ENCODE peak calls at places on chromosomes 1 and 21, in four cellular contexts. N is K562, E is A549, Z is HepG2. X is an unnamed sample.

GRCh38 chr1:181100015-181100905 is 11.8 kb downstream of the IER5 start:
- DNase-seq in Z (peak), N (peak), E (no peak), X (no peak)

GRCh38 chr1:9294440-9294773 is 1.7 kb downstream of the SPSB1 start:
- DNase-seq in N (no peak), Z (peak), E (no peak), X (no peak)

GRCh38 chr1:173581384-173582078 is 21.3 kb downstream of the SLC9C2 start:
- DNase-seq in E (no peak), Z (no peak), N (no peak), X (no peak)

GRCh38 chr21:25643486-25643885 is 4.4 kb downstream of the JAM2 start:
- DNase-seq in N (no peak), Z (no peak), E (no peak), X (no peak)

GRCh38 chr1:210262167-210262896 is 29.7 kb downstream of the SERTAD4 start:
- DNase-seq in Z (peak), E (no peak), N (no peak), X (no peak)

GRCh38 chr1:246032984-246033383 is 474.1 kb downstream of the SMYD3 start:
- DNase-seq in E (no peak), N (no peak), Z (no peak), X (no peak)

GRCh38 chr1:45892068-45892785 is 88.8 kb downstream of the MAST2 start:
- DNase-seq in Z (peak), E (peak), N (no peak), X (no peak)

GRCh38 chr1:20080441-20081330 is 10.7 kb downstream of the PLA2G5 start:
- DNase-seq in Z (no peak), N (no peak), E (no peak), X (no peak)

GRCh38 chr1:209062863-209063262 is 520.7 kb upstream of the CAMK1G start:
- DNase-seq in Z (no peak), E (no peak), N (no peak), X (no peak)

GRCh38 chr21:35102488-35103407 is 53.6 kb upstream of the RUNX1 start:
- DNase-seq in N (peak), E (no peak), Z (peak), X (no peak)

GRCh38 chr1:172383541-172383940 is 36.9 kb upstream of the C1orf105 start:
- DNase-seq in Z (no peak), E (no peak), N (no peak), X (no peak)

GRCh38 chr1:1142844-1143243 is 27.0 kb upstream of the C1orf159 start:
- DNase-seq in E (no peak), N (no peak), Z (no peak), X (no peak)

GRCh38 chr1:110135268-110136065 is 14.8 kb upstream of the SLC6A17 start:
- DNase-seq in Z (no peak), E (no peak), N (no peak), X (no peak)

GRCh38 chr21:16330340-16331319 is 600.8 kb downstream of the USP25 start:
- DNase-seq in Z (peak), E (peak), N (no peak), X (no peak)

GRCh38 chr1:226404063-226404903 is 3.6 kb downstream of the PARP1 start:
- DNase-seq in E (no peak), Z (peak), N (no peak), X (no peak)

GRCh38 chr1:101820080-101820479 is 176.6 kb downstream of the OLFM3 start:
- DNase-seq in N (no peak), E (no peak), Z (peak), X (no peak)

GRCh38 chr1:10033359-10033845 is 644 bp downstream of the UBE4B start:
- DNase-seq in N (peak), Z (peak), E (peak), X (no peak)

GRCh38 chr1:5917281-5917590 is 75.0 kb downstream of the NPHP4 start:
- DNase-seq in E (no peak), Z (no peak), N (no peak), X (peak)

GRCh38 chr1:157678721-157679120 is 21.8 kb downstream of the FCRL3 start:
- DNase-seq in N (no peak), E (no peak), Z (no peak), X (no peak)

GRCh38 chr1:218171302-218171893 is 113.7 kb upstream of the RRP15 start:
- DNase-seq in Z (peak), N (no peak), E (peak), X (no peak)

GRCh38 chr1:81878538-81878937 is 77.8 kb downstream of the ADGRL2 start:
- DNase-seq in E (no peak), Z (no peak), N (no peak), X (no peak)

GRCh38 chr21:30480145-30480544 is at the start of gene KRTAP19-1:
- DNase-seq in N (no peak), E (no peak), Z (no peak), X (no peak)

GRCh38 chr1:93200714-93201113 is 20.2 kb downstream of the CCDC18 start:
- DNase-seq in N (no peak), Z (peak), E (no peak), X (no peak)

GRCh38 chr1:180633092-180634045 is 1.5 kb downstream of the XPR1 start:
- DNase-seq in E (no peak), N (no peak), Z (no peak), X (no peak)

DNA sequence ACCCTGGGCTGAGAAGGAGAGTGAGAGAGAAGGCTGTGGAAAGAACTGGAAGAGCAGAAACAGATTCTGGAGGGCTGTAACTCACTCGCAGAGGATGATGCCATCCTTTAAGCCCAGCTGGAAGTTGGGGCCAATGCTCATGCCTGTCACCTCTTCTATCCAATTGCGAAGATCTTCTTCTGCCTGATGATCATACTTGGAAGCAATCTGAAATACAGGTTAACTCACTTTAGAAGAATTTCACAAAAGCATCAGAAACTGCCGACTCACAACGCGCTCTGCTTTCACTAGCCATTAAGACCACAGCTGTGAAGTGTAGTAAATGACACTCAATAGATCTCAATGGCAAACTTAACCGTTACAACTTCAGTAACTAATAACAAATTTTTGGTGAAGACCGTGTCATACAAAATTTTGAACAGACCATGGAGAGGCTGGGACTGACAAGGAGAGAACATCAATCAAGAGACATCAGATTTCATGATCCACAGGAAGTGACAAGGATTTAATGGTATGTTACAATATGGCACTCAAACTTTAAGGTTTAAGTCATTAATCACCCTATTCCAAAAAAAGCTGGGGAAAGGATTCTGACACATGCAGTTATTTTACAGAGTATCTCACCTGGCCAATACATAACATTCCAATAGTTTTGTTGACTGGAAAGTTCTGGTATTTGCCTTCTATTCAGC is 23.4 kb downstream of the CNN3 start:
- DNase-seq in N (no peak), Z (no peak), E (no peak), X (no peak)
- H3K27ac ChIP-seq in N (no peak), Z (no peak), E (peak), X (no peak)

GRCh38 chr1:240602189-240602588 is 9.8 kb downstream of the GREM2 start:
- DNase-seq in Z (no peak), N (no peak), E (no peak), X (no peak)
- TF ChIP-seq MAFK in Z (no peak), N (no peak), E (no peak), X (no peak)

GRCh38 chr1:26336477-26337205 is 17.3 kb downstream of the CRYBG2 start:
- DNase-seq in Z (no peak), N (peak), E (peak), X (peak)
- TF ChIP-seq EP300 in Z (no peak), N (peak), E (no peak), X (no peak)

GRCh38 chr1:22643381-22643780 is at the start of gene C1QC:
- DNase-seq in N (no peak), E (no peak), Z (no peak), X (no peak)
- H3K27ac ChIP-seq in N (no peak), E (no peak), Z (no peak), X (no peak)

GRCh38 chr1:15737324-15738319 is 1.6 kb downstream of the SLC25A34 start:
- DNase-seq in Z (no peak), N (no peak), E (no peak), X (no peak)

GRCh38 chr1:15739745-15740144 is 2.6 kb upstream of the TMEM82 start:
- DNase-seq in Z (no peak), E (no peak), N (no peak), X (no peak)

GRCh38 chr1:15736666-15737229 is 690 bp downstream of the SLC25A34 start:
- DNase-seq in N (no peak), Z (no peak), E (no peak), X (no peak)

GRCh38 chr1:15739259-15739658 is 3.0 kb upstream of the TMEM82 start:
- DNase-seq in E (no peak), N (no peak), Z (no peak), X (no peak)

GRCh38 chr1:15738416-15739113 is 2.5 kb downstream of the SLC25A34 start:
- DNase-seq in E (no peak), Z (no peak), N (no peak), X (no peak)
- TF ChIP-seq MAFK in E (no peak), Z (no peak), N (no peak), X (no peak)

GRCh38 chr1:70504176-70504820 is 93.2 kb downstream of the CTH start:
- DNase-seq in Z (peak), E (no peak), N (peak), X (no peak)

GRCh38 chr1:70499695-70500094 is 88.6 kb downstream of the CTH start:
- DNase-seq in N (no peak), Z (no peak), E (no peak), X (no peak)

GRCh38 chr1:70509996-70510876 is 99.2 kb downstream of the CTH start:
- DNase-seq in N (peak), E (peak), Z (peak), X (no peak)

GRCh38 chr1:70503358-70503757 is 92.3 kb downstream of the CTH start:
- DNase-seq in E (no peak), Z (no peak), N (no peak), X (no peak)

GRCh38 chr1:70504821-70505193 is 93.7 kb downstream of the CTH start:
- DNase-seq in N (no peak), Z (no peak), E (no peak), X (no peak)
- TF ChIP-seq EP300 in N (no peak), Z (no peak), E (no peak), X (no peak)

GRCh38 chr1:206698990-206699586 is 14.4 kb downstream of the MAPKAPK2 start:
- DNase-seq in E (no peak), N (no peak), Z (no peak), X (no peak)
- H3K27ac ChIP-seq in E (peak), N (no peak), Z (peak), X (no peak)

DNA sequence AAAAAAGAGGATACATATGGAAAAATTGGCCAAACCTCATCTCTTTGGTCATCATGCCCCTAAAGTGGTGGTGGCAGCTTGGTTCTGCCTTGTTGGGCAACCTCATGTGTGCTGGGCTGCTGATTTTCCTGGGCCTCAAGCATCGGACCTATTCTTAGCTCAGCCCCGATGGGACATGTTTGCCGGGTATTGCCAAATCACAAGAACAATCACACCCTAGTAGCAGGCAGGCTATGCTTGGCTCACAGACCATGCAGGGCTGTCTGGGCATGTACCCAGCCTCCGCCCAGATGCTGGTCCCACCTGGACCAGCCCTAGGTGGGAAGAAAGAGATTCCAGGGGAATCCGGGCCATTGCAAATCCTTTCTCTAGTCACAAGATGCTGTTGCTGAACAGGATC is 189.4 kb upstream of the FGGY start:
- DNase-seq in N (no peak), Z (no peak), E (no peak), X (no peak)
- TF ChIP-seq MAFK in N (no peak), Z (no peak), E (no peak), X (no peak)

X was measured in H1.